ENCODE peak calls at places on chromosomes 12 and 14, in five cellular contexts. One of them, this sample, is unnamed.

GRCh38 chr12:16950041-16950677 is 344.2 kb upstream of the LMO3 start:
- DNase-seq in stimulated activated CD4-positive, alpha-beta T cell treated with anti-CD3 and anti-CD28 coated beads, Interleukin-2, amount 100 ng/mL, for 24 hours: no peak
- DNase-seq in Peyer's patch: no peak
- DNase-seq in OCI-LY7: no peak
- DNase-seq in neural progenitor cell: peak
- DNase-seq in this sample: no peak

GRCh38 chr14:35285168-35285990 is 6.8 kb upstream of the PSMA6 start:
- DNase-seq in stimulated activated CD4-positive, alpha-beta T cell treated with anti-CD3 and anti-CD28 coated beads, Interleukin-2, amount 100 ng/mL, for 24 hours: peak
- DNase-seq in Peyer's patch: no peak
- DNase-seq in OCI-LY7: peak
- DNase-seq in neural progenitor cell: no peak
- DNase-seq in this sample: no peak

GRCh38 chr14:53093206-53093605 is 59.9 kb downstream of the DDHD1 start:
- DNase-seq in stimulated activated CD4-positive, alpha-beta T cell treated with anti-CD3 and anti-CD28 coated beads, Interleukin-2, amount 100 ng/mL, for 24 hours: no peak
- DNase-seq in Peyer's patch: no peak
- DNase-seq in OCI-LY7: no peak
- DNase-seq in neural progenitor cell: no peak
- DNase-seq in this sample: no peak

GRCh38 chr14:92847220-92848148 is 53.4 kb downstream of the GOLGA5 start:
- DNase-seq in stimulated activated CD4-positive, alpha-beta T cell treated with anti-CD3 and anti-CD28 coated beads, Interleukin-2, amount 100 ng/mL, for 24 hours: no peak
- DNase-seq in Peyer's patch: no peak
- DNase-seq in OCI-LY7: no peak
- DNase-seq in neural progenitor cell: no peak
- DNase-seq in this sample: no peak

GRCh38 chr12:694734-695503 is 31.7 kb upstream of the NINJ2 start:
- DNase-seq in stimulated activated CD4-positive, alpha-beta T cell treated with anti-CD3 and anti-CD28 coated beads, Interleukin-2, amount 100 ng/mL, for 24 hours: no peak
- DNase-seq in Peyer's patch: no peak
- DNase-seq in OCI-LY7: no peak
- DNase-seq in neural progenitor cell: no peak
- DNase-seq in this sample: no peak

GRCh38 chr14:68968721-68969120 is 10.4 kb downstream of the ACTN1 start:
- DNase-seq in stimulated activated CD4-positive, alpha-beta T cell treated with anti-CD3 and anti-CD28 coated beads, Interleukin-2, amount 100 ng/mL, for 24 hours: no peak
- DNase-seq in Peyer's patch: no peak
- DNase-seq in OCI-LY7: no peak
- DNase-seq in neural progenitor cell: no peak
- DNase-seq in this sample: no peak

GRCh38 chr12:11496157-11496851 is 100.9 kb upstream of the PRB2 start:
- DNase-seq in stimulated activated CD4-positive, alpha-beta T cell treated with anti-CD3 and anti-CD28 coated beads, Interleukin-2, amount 100 ng/mL, for 24 hours: no peak
- DNase-seq in Peyer's patch: no peak
- DNase-seq in OCI-LY7: peak
- DNase-seq in neural progenitor cell: no peak
- DNase-seq in this sample: no peak

GRCh38 chr12:118981285-118982201 is at the start of gene SRRM4:
- DNase-seq in stimulated activated CD4-positive, alpha-beta T cell treated with anti-CD3 and anti-CD28 coated beads, Interleukin-2, amount 100 ng/mL, for 24 hours: no peak
- DNase-seq in Peyer's patch: no peak
- DNase-seq in OCI-LY7: no peak
- DNase-seq in neural progenitor cell: peak
- DNase-seq in this sample: no peak

GRCh38 chr12:108972226-108972757 is 48.6 kb downstream of the SVOP start:
- DNase-seq in stimulated activated CD4-positive, alpha-beta T cell treated with anti-CD3 and anti-CD28 coated beads, Interleukin-2, amount 100 ng/mL, for 24 hours: no peak
- DNase-seq in Peyer's patch: no peak
- DNase-seq in OCI-LY7: peak
- DNase-seq in neural progenitor cell: no peak
- DNase-seq in this sample: no peak

GRCh38 chr12:110079477-110080400 is 31.4 kb upstream of the C12orf76 start:
- DNase-seq in stimulated activated CD4-positive, alpha-beta T cell treated with anti-CD3 and anti-CD28 coated beads, Interleukin-2, amount 100 ng/mL, for 24 hours: peak
- DNase-seq in Peyer's patch: peak
- DNase-seq in OCI-LY7: peak
- DNase-seq in neural progenitor cell: no peak
- DNase-seq in this sample: no peak

GRCh38 chr14:101034986-101035385 is 131.5 kb upstream of the RTL1 start:
- DNase-seq in stimulated activated CD4-positive, alpha-beta T cell treated with anti-CD3 and anti-CD28 coated beads, Interleukin-2, amount 100 ng/mL, for 24 hours: no peak
- DNase-seq in Peyer's patch: no peak
- DNase-seq in OCI-LY7: no peak
- DNase-seq in neural progenitor cell: no peak
- DNase-seq in this sample: no peak

GRCh38 chr14:90732142-90732541 is 84.1 kb downstream of the TTC7B start:
- DNase-seq in stimulated activated CD4-positive, alpha-beta T cell treated with anti-CD3 and anti-CD28 coated beads, Interleukin-2, amount 100 ng/mL, for 24 hours: no peak
- DNase-seq in Peyer's patch: no peak
- DNase-seq in OCI-LY7: no peak
- DNase-seq in neural progenitor cell: no peak
- DNase-seq in this sample: no peak

GRCh38 chr12:54983536-54984102 is 943 bp downstream of the TESPA1 start:
- DNase-seq in stimulated activated CD4-positive, alpha-beta T cell treated with anti-CD3 and anti-CD28 coated beads, Interleukin-2, amount 100 ng/mL, for 24 hours: peak
- DNase-seq in Peyer's patch: no peak
- DNase-seq in OCI-LY7: no peak
- DNase-seq in neural progenitor cell: no peak
- DNase-seq in this sample: no peak

GRCh38 chr14:51582437-51582836 is 69.3 kb upstream of the FRMD6 start:
- DNase-seq in stimulated activated CD4-positive, alpha-beta T cell treated with anti-CD3 and anti-CD28 coated beads, Interleukin-2, amount 100 ng/mL, for 24 hours: no peak
- DNase-seq in Peyer's patch: no peak
- DNase-seq in OCI-LY7: no peak
- DNase-seq in neural progenitor cell: no peak
- DNase-seq in this sample: no peak

GRCh38 chr14:87888136-87888999 is 104.6 kb downstream of the GALC start:
- DNase-seq in stimulated activated CD4-positive, alpha-beta T cell treated with anti-CD3 and anti-CD28 coated beads, Interleukin-2, amount 100 ng/mL, for 24 hours: no peak
- DNase-seq in Peyer's patch: no peak
- DNase-seq in OCI-LY7: peak
- DNase-seq in neural progenitor cell: peak
- DNase-seq in this sample: no peak

GRCh38 chr12:98532687-98533304 is 17.4 kb downstream of the TMPO start:
- DNase-seq in stimulated activated CD4-positive, alpha-beta T cell treated with anti-CD3 and anti-CD28 coated beads, Interleukin-2, amount 100 ng/mL, for 24 hours: no peak
- DNase-seq in Peyer's patch: no peak
- DNase-seq in OCI-LY7: peak
- DNase-seq in neural progenitor cell: peak
- DNase-seq in this sample: peak

GRCh38 chr12:70154087-70154486 is 89.1 kb upstream of the CNOT2 start:
- DNase-seq in stimulated activated CD4-positive, alpha-beta T cell treated with anti-CD3 and anti-CD28 coated beads, Interleukin-2, amount 100 ng/mL, for 24 hours: no peak
- DNase-seq in Peyer's patch: no peak
- DNase-seq in OCI-LY7: no peak
- DNase-seq in neural progenitor cell: no peak
- DNase-seq in this sample: no peak

GRCh38 chr12:100574262-100575074 is 984 bp downstream of the GAS2L3 start:
- DNase-seq in stimulated activated CD4-positive, alpha-beta T cell treated with anti-CD3 and anti-CD28 coated beads, Interleukin-2, amount 100 ng/mL, for 24 hours: no peak
- DNase-seq in Peyer's patch: no peak
- DNase-seq in OCI-LY7: no peak
- DNase-seq in neural progenitor cell: peak
- DNase-seq in this sample: no peak

GRCh38 chr12:107405436-107405835 is 280.2 kb upstream of the PWP1 start:
- DNase-seq in stimulated activated CD4-positive, alpha-beta T cell treated with anti-CD3 and anti-CD28 coated beads, Interleukin-2, amount 100 ng/mL, for 24 hours: no peak
- DNase-seq in Peyer's patch: no peak
- DNase-seq in OCI-LY7: no peak
- DNase-seq in neural progenitor cell: no peak
- DNase-seq in this sample: no peak

GRCh38 chr12:38392584-38393144 is 76.1 kb downstream of the ALG10B start:
- DNase-seq in stimulated activated CD4-positive, alpha-beta T cell treated with anti-CD3 and anti-CD28 coated beads, Interleukin-2, amount 100 ng/mL, for 24 hours: no peak
- DNase-seq in Peyer's patch: no peak
- DNase-seq in OCI-LY7: no peak
- DNase-seq in neural progenitor cell: no peak
- DNase-seq in this sample: peak

GRCh38 chr14:28609228-28609828 is 157.3 kb upstream of the FOXG1 start:
- DNase-seq in stimulated activated CD4-positive, alpha-beta T cell treated with anti-CD3 and anti-CD28 coated beads, Interleukin-2, amount 100 ng/mL, for 24 hours: no peak
- DNase-seq in Peyer's patch: no peak
- DNase-seq in OCI-LY7: peak
- DNase-seq in neural progenitor cell: peak
- DNase-seq in this sample: peak

GRCh38 chr12:81369175-81369574 is 291.3 kb downstream of the ACSS3 start:
- DNase-seq in stimulated activated CD4-positive, alpha-beta T cell treated with anti-CD3 and anti-CD28 coated beads, Interleukin-2, amount 100 ng/mL, for 24 hours: no peak
- DNase-seq in Peyer's patch: no peak
- DNase-seq in OCI-LY7: no peak
- DNase-seq in neural progenitor cell: no peak
- DNase-seq in this sample: no peak

GRCh38 chr12:120238224-120238616 is 27.3 kb downstream of the PXN start:
- DNase-seq in stimulated activated CD4-positive, alpha-beta T cell treated with anti-CD3 and anti-CD28 coated beads, Interleukin-2, amount 100 ng/mL, for 24 hours: no peak
- DNase-seq in Peyer's patch: no peak
- DNase-seq in OCI-LY7: no peak
- DNase-seq in neural progenitor cell: no peak
- DNase-seq in this sample: no peak

GRCh38 chr14:32593290-32593942 is 264.3 kb downstream of the AKAP6 start:
- DNase-seq in stimulated activated CD4-positive, alpha-beta T cell treated with anti-CD3 and anti-CD28 coated beads, Interleukin-2, amount 100 ng/mL, for 24 hours: no peak
- DNase-seq in Peyer's patch: no peak
- DNase-seq in OCI-LY7: no peak
- DNase-seq in neural progenitor cell: no peak
- DNase-seq in this sample: peak

GRCh38 chr12:130031571-130032189 is 127.9 kb upstream of the TMEM132D start:
- DNase-seq in stimulated activated CD4-positive, alpha-beta T cell treated with anti-CD3 and anti-CD28 coated beads, Interleukin-2, amount 100 ng/mL, for 24 hours: peak
- DNase-seq in Peyer's patch: no peak
- DNase-seq in OCI-LY7: peak
- DNase-seq in neural progenitor cell: peak
- DNase-seq in this sample: no peak

GRCh38 chr12:107731376-107731775 is 29.6 kb downstream of the PRDM4 start:
- DNase-seq in stimulated activated CD4-positive, alpha-beta T cell treated with anti-CD3 and anti-CD28 coated beads, Interleukin-2, amount 100 ng/mL, for 24 hours: no peak
- DNase-seq in Peyer's patch: peak
- DNase-seq in OCI-LY7: peak
- DNase-seq in neural progenitor cell: no peak
- DNase-seq in this sample: no peak

GRCh38 chr14:93712838-93713724 is 75.2 kb downstream of the PRIMA1 start:
- DNase-seq in stimulated activated CD4-positive, alpha-beta T cell treated with anti-CD3 and anti-CD28 coated beads, Interleukin-2, amount 100 ng/mL, for 24 hours: no peak
- DNase-seq in Peyer's patch: no peak
- DNase-seq in OCI-LY7: no peak
- DNase-seq in neural progenitor cell: no peak
- DNase-seq in this sample: no peak

GRCh38 chr12:53255993-53256392 is 12.1 kb upstream of the ESPL1 start:
- DNase-seq in stimulated activated CD4-positive, alpha-beta T cell treated with anti-CD3 and anti-CD28 coated beads, Interleukin-2, amount 100 ng/mL, for 24 hours: no peak
- DNase-seq in Peyer's patch: no peak
- DNase-seq in OCI-LY7: peak
- DNase-seq in neural progenitor cell: no peak
- DNase-seq in this sample: no peak

GRCh38 chr14:89359477-89360222 is 57.4 kb downstream of the FOXN3 start:
- DNase-seq in stimulated activated CD4-positive, alpha-beta T cell treated with anti-CD3 and anti-CD28 coated beads, Interleukin-2, amount 100 ng/mL, for 24 hours: no peak
- DNase-seq in Peyer's patch: no peak
- DNase-seq in OCI-LY7: no peak
- DNase-seq in neural progenitor cell: no peak
- DNase-seq in this sample: no peak

GRCh38 chr14:26200675-26201074 is 397.2 kb downstream of the NOVA1 start:
- DNase-seq in stimulated activated CD4-positive, alpha-beta T cell treated with anti-CD3 and anti-CD28 coated beads, Interleukin-2, amount 100 ng/mL, for 24 hours: no peak
- DNase-seq in Peyer's patch: no peak
- DNase-seq in OCI-LY7: no peak
- DNase-seq in neural progenitor cell: no peak
- DNase-seq in this sample: peak

GRCh38 chr14:54653764-54654469 is 87.0 kb downstream of the SAMD4A start:
- DNase-seq in stimulated activated CD4-positive, alpha-beta T cell treated with anti-CD3 and anti-CD28 coated beads, Interleukin-2, amount 100 ng/mL, for 24 hours: no peak
- DNase-seq in Peyer's patch: no peak
- DNase-seq in OCI-LY7: no peak
- DNase-seq in neural progenitor cell: peak
- DNase-seq in this sample: peak

GRCh38 chr14:24928501-24928900 is 121.4 kb downstream of the STXBP6 start:
- DNase-seq in stimulated activated CD4-positive, alpha-beta T cell treated with anti-CD3 and anti-CD28 coated beads, Interleukin-2, amount 100 ng/mL, for 24 hours: no peak
- DNase-seq in Peyer's patch: no peak
- DNase-seq in OCI-LY7: no peak
- DNase-seq in neural progenitor cell: no peak
- DNase-seq in this sample: no peak

This sample was measured in non-pigmented ciliary epithelial cell.